ENCODE peak calls at places on chromosome 7, in four cellular contexts. Q is HepG2; V is CD4-positive, CD25-positive, alpha-beta regulatory T cell; D is astrocyte. I is an unnamed sample.

GRCh38 chr7:107613439-107613838 is 33.4 kb downstream of the BCAP29 start:
- DNase-seq in Q (no peak), V (no peak), D (no peak), I (no peak)

GRCh38 chr7:92657391-92657790 is 67.2 kb upstream of the FAM133B start:
- DNase-seq in Q (no peak), V (no peak), D (no peak), I (no peak)

GRCh38 chr7:30900803-30901362 is 10.8 kb upstream of the AQP1 start:
- DNase-seq in Q (no peak), V (no peak), D (no peak), I (no peak)

GRCh38 chr7:1197997-1198632 is 34.6 kb upstream of the UNCX start:
- DNase-seq in Q (no peak), V (no peak), D (peak), I (no peak)

GRCh38 chr7:104967088-104967487 is 46.9 kb upstream of the KMT2E start:
- DNase-seq in Q (no peak), V (no peak), D (no peak), I (no peak)

GRCh38 chr7:29254663-29255062 is 60.1 kb downstream of the CHN2 start:
- DNase-seq in Q (no peak), V (no peak), D (no peak), I (peak)

GRCh38 chr7:47809387-47809786 is 138.9 kb downstream of the PKD1L1 start:
- DNase-seq in Q (no peak), V (no peak), D (no peak), I (no peak)

GRCh38 chr7:134533288-134533771 is 6.0 kb downstream of the AKR1B10 start:
- DNase-seq in Q (no peak), V (no peak), D (no peak), I (no peak)

GRCh38 chr7:82376739-82377138 is 66.8 kb downstream of the CACNA2D1 start:
- DNase-seq in Q (no peak), V (no peak), D (no peak), I (no peak)

I was measured in iPS-NIHi11.